ENCODE peak calls at places on chromosomes 12 and 14, in four cellular contexts. Z, I, H and E are unnamed samples.

GRCh38 chr14:104724407-104724980 is 465 bp downstream of the ADSS1 start:
- DNase-seq in H (peak; percentile 53), Z (no peak), I (no peak), E (no peak)

GRCh38 chr12:85630851-85631250 is 205.4 kb downstream of the RASSF9 start:
- DNase-seq in I (no peak), H (no peak), Z (no peak), E (no peak)

GRCh38 chr12:99618657-99619056 is 28.9 kb upstream of the GARIN6 start:
- DNase-seq in I (no peak), H (no peak), Z (peak; percentile 49), E (no peak)

GRCh38 chr12:114655934-114656697 is 27.9 kb downstream of the TBX3 start:
- DNase-seq in I (no peak), H (peak; percentile 87), Z (peak; percentile 75), E (no peak)

GRCh38 chr12:48803693-48804092 is 14.6 kb upstream of the CACNB3 start:
- DNase-seq in Z (no peak), H (no peak), I (no peak), E (no peak)

GRCh38 chr12:11814362-11814761 is 164.9 kb downstream of the ETV6 start:
- DNase-seq in H (peak; percentile 57), I (no peak), Z (no peak), E (no peak)

GRCh38 chr14:56195727-56196126 is 77.5 kb downstream of the PELI2 start:
- DNase-seq in Z (no peak), I (no peak), H (no peak), E (no peak)

GRCh38 chr12:89492883-89493282 is 31.7 kb downstream of the GALNT4 start:
- DNase-seq in I (no peak), H (no peak), Z (no peak), E (no peak)

GRCh38 chr12:123748661-123749060 is 13.4 kb upstream of the DNAH10 start:
- DNase-seq in H (no peak), Z (no peak), I (no peak), E (no peak)

GRCh38 chr14:100131181-100131580 is 28.3 kb downstream of the DEGS2 start:
- DNase-seq in I (no peak), H (no peak), Z (peak; percentile 89), E (no peak)

GRCh38 chr12:82028772-82029171 is 269.6 kb upstream of the PPFIA2 start:
- DNase-seq in Z (no peak), I (no peak), H (no peak), E (no peak)

GRCh38 chr14:60303745-60304144 is 54.7 kb downstream of the PPM1A start:
- DNase-seq in H (no peak), Z (no peak), I (no peak), E (no peak)

GRCh38 chr12:22459872-22460490 is 84.4 kb downstream of the C2CD5 start:
- DNase-seq in I (no peak), Z (no peak), H (no peak), E (no peak)

GRCh38 chr12:54364413-54364812 is at the start of gene GPR84:
- DNase-seq in H (no peak), Z (no peak), I (no peak), E (no peak)

GRCh38 chr12:20792971-20793370 is 17.5 kb upstream of the SLCO1B3 start:
- DNase-seq in Z (no peak), H (no peak), I (no peak), E (no peak)

GRCh38 chr12:12214635-12215131 is 52.2 kb downstream of the LRP6 start:
- DNase-seq in I (no peak), H (no peak), Z (peak; percentile 60), E (no peak)

GRCh38 chr12:128727461-128727860 is 96.3 kb downstream of the SLC15A4 start:
- DNase-seq in H (no peak), Z (no peak), I (no peak), E (no peak)
- H3K9me3 ChIP-seq in H (no peaks in the 10 kb centered on the region), Z (no peaks in the 10 kb centered on the region), I (no peaks in the 10 kb centered on the region), E (no peaks in the 10 kb centered on the region)

DNA sequence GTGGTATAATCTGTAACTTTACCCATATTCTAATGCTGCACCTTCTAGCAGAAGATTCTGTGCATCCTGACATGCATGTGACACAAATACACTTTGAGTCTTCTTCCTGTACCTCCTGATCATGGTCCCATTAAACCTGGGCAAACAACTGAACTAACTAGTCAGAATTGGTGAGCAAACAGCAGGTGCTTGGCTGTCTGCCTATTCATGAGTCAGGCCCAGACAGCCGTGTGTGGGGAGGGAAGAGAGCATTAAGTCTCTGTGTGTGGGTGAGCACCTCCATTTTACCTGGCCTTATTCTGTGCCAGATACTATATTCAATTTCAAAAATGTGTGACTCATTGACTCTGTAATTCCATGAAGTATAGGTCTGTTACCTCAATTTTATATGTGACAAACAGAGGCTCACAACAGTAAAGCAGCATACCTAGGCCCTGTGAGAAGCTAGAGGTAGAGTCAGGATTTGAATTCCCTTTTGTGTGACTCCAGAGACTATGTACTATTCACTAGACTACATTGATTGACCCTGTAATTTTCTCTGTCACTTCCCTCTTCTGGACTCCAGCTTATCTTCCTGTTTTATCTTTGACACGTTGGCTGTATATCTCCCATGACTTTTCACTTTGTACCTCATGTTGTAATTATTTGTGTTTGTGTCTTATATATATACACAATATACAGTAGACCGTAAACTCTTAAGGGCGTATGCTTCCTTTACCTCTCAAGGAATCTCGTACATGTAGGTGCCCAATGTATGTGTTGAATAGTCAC is 32.2 kb downstream of the SUSD6 start:
- DNase-seq in Z (no peak), I (peak; percentile 76), H (peak; percentile 61), E (no peak)
- H3K9me3 ChIP-seq in Z (peaks cover 26% of the 10 kb centered on the region), I (no peaks in the 10 kb centered on the region), H (peaks cover 4% of the 10 kb centered on the region), E (peaks cover 6% of the 10 kb centered on the region)

DNA sequence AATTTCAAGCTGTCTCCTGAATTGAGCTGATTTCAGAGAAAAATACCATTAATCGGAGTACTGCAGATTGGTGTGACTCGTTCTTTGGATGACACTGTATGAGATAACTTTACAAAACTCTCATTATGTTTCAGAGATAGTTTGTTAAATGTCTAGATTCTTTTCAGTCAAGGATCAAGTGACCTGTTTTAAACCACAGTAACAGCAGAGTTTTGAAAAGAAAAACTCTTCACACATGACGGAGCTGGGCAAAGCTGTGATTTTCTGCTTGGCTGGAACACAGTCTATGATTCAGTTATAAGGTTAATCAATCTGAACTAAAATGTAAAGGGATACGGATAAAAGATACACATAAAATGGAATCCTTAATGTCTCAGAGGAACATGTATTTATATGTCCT is 573.2 kb downstream of the PRKD1 start:
- DNase-seq in Z (no peak), I (no peak), H (no peak), E (no peak)
- H3K9me3 ChIP-seq in Z (no peaks in the 10 kb centered on the region), I (no peaks in the 10 kb centered on the region), H (no peaks in the 10 kb centered on the region), E (no peaks in the 10 kb centered on the region)

DNA sequence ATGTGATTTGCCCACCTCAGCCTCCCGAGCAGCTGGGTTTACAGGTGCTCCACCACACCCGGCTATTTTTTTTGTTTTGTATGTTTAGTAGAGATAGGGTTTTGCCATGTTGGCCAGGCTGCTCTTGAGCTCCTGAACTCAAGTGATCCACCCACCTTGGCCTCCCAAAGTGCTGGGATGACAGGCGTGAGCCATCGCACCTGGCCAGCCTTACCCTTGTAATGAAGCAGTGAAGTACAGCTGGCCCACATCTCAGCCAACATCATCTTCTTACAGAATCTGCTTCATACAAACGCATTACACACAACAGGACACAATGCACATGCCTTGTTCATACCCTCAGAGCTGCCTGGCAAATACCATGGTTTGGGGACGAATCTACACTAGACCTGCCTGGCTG is 31.3 kb upstream of the CHFR start:
- DNase-seq in Z (no peak), I (no peak), H (no peak), E (no peak)
- H3K9me3 ChIP-seq in Z (peaks cover 74% of the 10 kb centered on the region), I (peaks cover 9% of the 10 kb centered on the region), H (peaks cover 66% of the 10 kb centered on the region), E (peaks cover 17% of the 10 kb centered on the region)

DNA sequence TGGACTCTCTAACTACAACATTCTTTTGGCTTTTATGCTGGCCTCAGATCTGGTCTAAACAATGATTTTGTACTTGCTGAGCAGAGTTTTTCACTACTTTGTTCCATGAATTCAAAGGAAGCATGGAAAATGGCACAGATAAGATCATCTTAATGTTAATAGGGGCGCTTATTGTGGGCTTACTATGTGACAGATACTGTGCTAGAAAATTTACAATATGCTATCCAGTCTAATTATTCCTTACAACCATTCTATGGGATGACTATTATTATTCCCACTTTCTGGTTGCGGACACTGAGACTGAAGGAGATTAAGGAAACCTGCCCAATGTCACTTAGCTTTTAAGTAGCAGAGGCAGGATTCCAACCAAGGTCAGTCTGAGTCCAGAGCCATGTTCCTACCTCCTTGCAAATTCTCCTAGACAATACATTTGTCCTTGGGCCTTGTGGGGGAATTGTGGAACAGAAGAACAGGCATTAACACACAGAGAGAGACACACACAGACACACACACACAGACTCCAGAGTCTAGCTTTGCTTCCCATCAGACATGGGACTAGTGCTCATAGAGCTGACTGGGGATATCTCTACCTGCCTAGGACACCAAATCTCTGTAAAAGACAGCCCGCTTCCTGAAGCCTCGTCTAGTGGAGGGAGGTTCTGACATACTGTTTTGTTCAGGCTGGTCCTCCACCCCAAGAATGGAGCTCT is 107.7 kb downstream of the SLC38A1 start:
- DNase-seq in H (no peak), I (no peak), Z (no peak), E (no peak)
- H3K9me3 ChIP-seq in H (no peaks in the 10 kb centered on the region), I (no peaks in the 10 kb centered on the region), Z (no peaks in the 10 kb centered on the region), E (no peaks in the 10 kb centered on the region)

DNA sequence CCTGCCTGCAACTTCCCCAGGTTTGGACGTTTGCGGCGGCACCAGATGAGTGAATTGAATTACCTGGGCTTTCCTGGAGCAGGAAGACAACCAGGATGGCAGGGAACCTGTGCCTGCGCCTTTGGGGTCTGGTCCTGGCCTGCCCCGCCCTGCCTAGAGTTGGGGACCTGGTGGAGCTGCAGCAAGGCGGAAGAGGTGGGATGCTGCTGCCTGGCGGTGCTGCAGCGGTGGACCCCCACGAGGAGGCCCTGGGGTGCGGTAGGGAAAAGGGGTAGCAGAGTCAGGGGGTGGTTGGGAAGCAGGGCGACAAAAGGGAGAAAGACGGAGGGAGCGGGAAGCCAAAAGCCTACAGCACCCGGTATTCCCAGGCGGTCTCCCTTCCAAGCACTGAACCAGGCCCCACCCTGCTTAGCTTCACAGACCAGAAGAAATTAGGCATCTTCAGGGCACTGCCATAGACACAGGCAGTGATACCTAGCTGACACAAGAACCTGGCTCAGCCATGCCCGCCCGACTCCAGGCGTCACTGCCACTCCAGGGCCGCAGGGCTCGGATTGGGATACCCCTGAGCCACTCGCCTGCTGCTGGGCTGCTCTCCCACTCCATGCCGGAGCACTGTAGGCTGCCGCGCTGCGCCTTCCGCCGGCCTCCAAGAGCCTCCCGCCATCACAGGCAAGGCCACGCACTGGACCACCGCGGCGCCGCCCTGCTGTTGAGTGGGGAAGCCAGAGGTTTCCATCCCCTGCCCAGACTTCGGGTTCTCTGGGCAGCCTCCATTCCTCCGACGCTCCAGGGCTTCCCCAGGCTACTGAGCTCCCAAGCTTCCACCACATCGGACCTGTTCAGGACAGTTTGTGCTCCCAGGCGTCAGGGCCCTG is 155.2 kb upstream of the ALG10B start:
- DNase-seq in I (no peak), Z (no peak), H (no peak), E (no peak)
- H3K9me3 ChIP-seq in I (no peaks in the 10 kb centered on the region), Z (peaks cover 37% of the 10 kb centered on the region), H (no peaks in the 10 kb centered on the region), E (no peaks in the 10 kb centered on the region)

GRCh38 chr12:30425445-30425844 is 270.2 kb downstream of the IPO8 start:
- DNase-seq in Z (no peak), H (no peak), I (no peak), E (no peak)

GRCh38 chr12:30427555-30427954 is 268.1 kb downstream of the IPO8 start:
- DNase-seq in I (no peak), Z (no peak), H (no peak), E (no peak)

GRCh38 chr12:30422844-30423243 is 272.8 kb downstream of the IPO8 start:
- DNase-seq in H (no peak), I (no peak), Z (no peak), E (no peak)

GRCh38 chr12:30423330-30423729 is 272.3 kb downstream of the IPO8 start:
- DNase-seq in H (no peak), I (no peak), Z (no peak), E (no peak)

GRCh38 chr12:30428098-30428497 is 267.6 kb downstream of the IPO8 start:
- DNase-seq in I (no peak), Z (no peak), H (no peak), E (no peak)
- H3K9me3 ChIP-seq in I (no peaks in the 10 kb centered on the region), Z (peaks cover 30% of the 10 kb centered on the region), H (no peaks in the 10 kb centered on the region), E (no peaks in the 10 kb centered on the region)

GRCh38 chr14:105907276-105907675 is 380.9 kb downstream of the TMEM121 start:
- DNase-seq in H (no peak), I (no peak), Z (no peak), E (no peak)
- H3K9me3 ChIP-seq in H (no peaks in the 10 kb centered on the region), I (no peaks in the 10 kb centered on the region), Z (peaks cover 20% of the 10 kb centered on the region), E (no peaks in the 10 kb centered on the region)